ENCODE peak calls at places on chromosome 15, in nine cellular contexts. B is adrenal gland, F is body of pancreas, P is spleen, A is transverse colon, K is IMR-90, X is lower leg skin, I is A549, Z is breast epithelium. L is an unnamed sample.

GRCh38 chr15:72785452-72786243 is 2.1 kb upstream of the ADPGK start:
- DNase-seq in B (no peak), F (no peak), P (no peak), A (peak), K (peak), X (no peak), I (no peak), Z (no peak), L (no peak)

GRCh38 chr15:74314897-74315438 is 52.5 kb downstream of the CYP11A1 start:
- DNase-seq in B (no peak), F (no peak), P (no peak), A (no peak), K (no peak), X (no peak), I (no peak), Z (no peak), L (no peak)

GRCh38 chr15:29449136-29449535 is 179.5 kb upstream of the NSMCE3 start:
- DNase-seq in B (no peak), F (no peak), P (no peak), A (no peak), K (no peak), X (peak), I (no peak), Z (no peak), L (no peak)

GRCh38 chr15:63981596-63982320 is 64.5 kb downstream of the DAPK2 start:
- DNase-seq in B (no peak), F (no peak), P (peak), A (no peak), K (no peak), X (peak), I (no peak), Z (no peak), L (no peak)

GRCh38 chr15:70259030-70259424 is 161.3 kb upstream of the TLE3 start:
- DNase-seq in B (no peak), F (peak), P (peak), A (peak), K (peak), X (no peak), I (no peak), Z (no peak), L (no peak)

GRCh38 chr15:78791357-78791756 is 19.9 kb downstream of the ADAMTS7 start:
- DNase-seq in B (no peak), F (no peak), P (no peak), A (no peak), K (no peak), X (no peak), I (no peak), Z (no peak), L (no peak)

GRCh38 chr15:76823903-76824302 is 81.2 kb downstream of the SCAPER start:
- DNase-seq in B (no peak), F (no peak), P (no peak), A (no peak), K (peak), X (no peak), I (no peak), Z (no peak), L (no peak)

GRCh38 chr15:76566276-76566675 is 229.7 kb downstream of the ISL2 start:
- DNase-seq in B (no peak), F (no peak), P (no peak), A (no peak), K (peak), X (no peak), I (no peak), Z (no peak), L (no peak)

GRCh38 chr15:67290319-67290718 is 35.7 kb downstream of the IQCH start:
- DNase-seq in B (no peak), F (no peak), P (no peak), A (no peak), K (no peak), X (no peak), I (no peak), Z (no peak), L (no peak)

GRCh38 chr15:43977072-43977884 is 150.5 kb downstream of the WDR76 start:
- DNase-seq in B (no peak), F (no peak), P (no peak), A (no peak), K (no peak), X (no peak), I (no peak), Z (no peak), L (no peak)

GRCh38 chr15:64522226-64522823 is 61.9 kb downstream of the ZNF609 start:
- DNase-seq in B (no peak), F (no peak), P (no peak), A (no peak), K (no peak), X (no peak), I (no peak), Z (no peak), L (no peak)

GRCh38 chr15:60454824-60455223 is 24.1 kb downstream of the ICE2 start:
- DNase-seq in B (no peak), F (no peak), P (no peak), A (no peak), K (no peak), X (no peak), I (no peak), Z (no peak), L (no peak)

GRCh38 chr15:58518626-58519025 is 86.8 kb downstream of the LIPC start:
- DNase-seq in B (no peak), F (no peak), P (no peak), A (no peak), K (no peak), X (no peak), I (no peak), Z (no peak), L (no peak)

GRCh38 chr15:37483779-37484178 is 383.4 kb upstream of the MEIS2 start:
- DNase-seq in B (no peak), F (no peak), P (no peak), A (no peak), K (no peak), X (no peak), I (no peak), Z (no peak), L (no peak)

GRCh38 chr15:40323239-40323952 is at the start of gene INAFM2:
- DNase-seq in B (peak), F (peak), P (peak), A (peak), K (peak), X (peak), I (peak), Z (peak), L (peak)
- TF ChIP-seq POLR2A in B (peak), F (peak), P (no peak), A (no peak), K (peak), X (no peak), I (peak), Z (no peak), L (peak)

GRCh38 chr15:36362508-36362907 is 216.9 kb upstream of the CDIN1 start:
- DNase-seq in B (no peak), F (no peak), P (no peak), A (no peak), K (peak), X (no peak), I (no peak), Z (no peak), L (no peak)
- TF ChIP-seq POLR2A in B (no peak), F (no peak), P (no peak), A (no peak), K (no peak), X (no peak), I (no peak), Z (no peak), L (no peak)

DNA sequence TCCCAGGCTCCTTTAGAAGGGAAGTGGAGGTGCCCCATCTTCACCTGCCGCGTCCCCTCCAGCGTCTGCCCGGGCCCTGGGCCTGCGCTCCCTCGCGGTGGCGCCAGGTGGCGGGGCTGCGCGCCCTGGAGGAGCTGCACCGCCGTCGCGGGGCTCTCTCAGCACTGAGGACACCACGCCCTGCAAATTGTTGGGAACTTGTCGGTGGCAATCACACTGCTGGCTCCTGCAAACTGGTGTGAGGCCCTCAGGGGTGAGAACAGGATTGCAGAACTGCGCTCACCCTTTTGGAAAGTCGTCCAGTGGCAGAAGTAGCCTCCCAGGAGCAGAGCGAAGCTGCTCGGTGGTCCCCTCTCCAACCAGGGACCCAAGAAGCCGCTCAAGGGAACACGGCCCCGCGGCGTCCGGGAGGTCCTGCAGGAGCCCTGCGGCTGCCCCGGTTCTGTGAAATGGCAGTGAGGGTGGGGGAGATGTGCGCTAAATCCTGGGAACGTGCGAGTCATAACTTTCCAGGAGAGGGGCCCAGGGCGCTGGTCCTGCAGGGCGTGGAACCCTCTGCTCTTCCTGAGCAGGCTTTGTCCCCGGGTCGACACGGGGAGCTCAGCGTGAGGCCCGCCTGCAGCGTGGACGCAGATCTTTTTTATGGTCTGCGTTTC is 995 bp upstream of the LRRK1 start:
- DNase-seq in B (peak), F (peak), P (peak), A (peak), K (peak), X (peak), I (peak), Z (peak), L (no peak)
- TF ChIP-seq POLR2A in B (no peak), F (peak), P (no peak), A (peak), K (no peak), X (no peak), I (peak), Z (no peak), L (no peak)

GRCh38 chr15:100768501-100768931 is 111.1 kb upstream of the ALDH1A3 start:
- DNase-seq in B (no peak), F (no peak), P (peak), A (no peak), K (no peak), X (peak), I (no peak), Z (no peak), L (no peak)
- TF ChIP-seq POLR2A in B (no peak), F (no peak), P (no peak), A (no peak), K (no peak), X (no peak), I (no peak), Z (no peak), L (no peak)

GRCh38 chr15:75452968-75453702 is 1.6 kb upstream of the SIN3A start:
- DNase-seq in B (peak), F (peak), P (peak), A (peak), K (no peak), X (peak), I (peak), Z (peak), L (peak)

GRCh38 chr15:75456710-75457109 is 5.2 kb upstream of the SIN3A start:
- DNase-seq in B (no peak), F (no peak), P (no peak), A (no peak), K (peak), X (no peak), I (peak), Z (no peak), L (no peak)

GRCh38 chr15:75455982-75456531 is 4.6 kb upstream of the SIN3A start:
- DNase-seq in B (no peak), F (peak), P (no peak), A (peak), K (peak), X (no peak), I (peak), Z (no peak), L (no peak)

GRCh38 chr15:75453703-75454470 is 2.4 kb upstream of the SIN3A start:
- DNase-seq in B (peak), F (peak), P (peak), A (peak), K (peak), X (peak), I (peak), Z (peak), L (peak)

DNA sequence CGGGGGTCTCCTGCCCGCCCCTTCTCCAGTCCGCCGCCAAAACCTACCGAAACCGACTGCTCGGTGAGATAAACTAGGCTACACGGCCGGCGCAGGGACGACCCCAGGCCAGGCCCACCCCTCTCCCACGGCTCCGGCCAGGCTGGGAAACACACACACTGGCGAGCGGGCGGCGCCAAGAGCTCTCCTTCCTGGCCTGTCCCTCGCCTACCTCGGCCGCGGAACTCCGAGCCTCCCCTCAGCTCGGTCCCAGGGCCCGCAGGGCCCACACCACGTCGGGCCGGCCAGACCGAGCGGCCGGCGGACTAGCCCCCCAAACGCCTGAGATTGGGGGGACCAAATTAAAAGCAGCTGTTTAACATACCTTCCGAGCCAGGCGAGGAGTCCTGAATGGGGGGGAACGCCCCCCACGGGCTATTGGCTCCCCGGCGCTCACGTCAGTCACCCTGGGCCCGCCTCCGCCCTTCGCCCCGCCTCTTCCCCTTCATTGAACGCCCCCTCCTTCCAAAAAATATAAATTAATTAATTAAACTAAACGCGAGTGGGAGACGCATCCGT is 4.0 kb upstream of the SIN3A start:
- DNase-seq in B (peak), F (peak), P (peak), A (peak), K (peak), X (peak), I (peak), Z (peak), L (peak)
- TF ChIP-seq POLR2A in B (no peak), F (peak), P (no peak), A (peak), K (no peak), X (no peak), I (no peak), Z (peak), L (peak)

DNA sequence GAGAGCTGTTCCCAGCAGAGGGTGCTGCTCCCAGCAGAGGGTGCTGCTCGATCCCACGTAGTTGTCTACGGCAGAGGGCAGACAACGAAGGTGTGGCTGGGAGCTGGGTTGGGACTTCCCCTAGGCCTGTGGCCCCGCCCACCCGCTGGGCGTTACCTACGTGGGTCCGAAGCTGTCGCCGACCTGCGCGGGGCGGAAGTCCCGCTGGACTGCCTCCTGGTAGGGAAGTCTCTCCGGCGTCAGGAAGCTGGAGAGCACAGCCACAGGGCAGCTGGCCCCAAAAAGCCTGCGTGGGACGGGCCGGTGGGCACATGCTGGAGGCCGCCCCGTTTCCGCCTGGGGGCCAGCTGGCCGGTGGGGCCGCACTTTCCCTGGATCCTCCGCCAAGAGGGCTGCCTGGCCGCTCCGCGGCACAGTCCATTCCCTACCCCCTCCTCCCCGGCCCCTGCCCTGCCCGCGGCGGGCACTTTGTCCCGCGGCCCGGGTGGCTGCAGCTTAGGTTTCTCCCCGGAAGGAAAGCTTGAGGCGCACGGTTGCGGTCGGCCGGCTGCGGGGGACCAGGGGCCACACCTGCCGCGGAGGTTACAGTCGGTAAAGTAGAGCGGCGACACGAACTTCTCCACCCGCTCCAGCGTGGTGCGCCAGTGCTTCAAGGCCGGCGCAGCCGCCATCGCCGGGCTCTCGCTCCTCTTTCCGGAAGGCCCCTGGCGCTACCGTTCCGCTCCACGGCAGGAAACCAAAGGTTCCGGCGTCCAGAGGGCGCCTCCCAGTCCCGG is at the start of gene MAN2C1:
- DNase-seq in B (peak), F (peak), P (peak), A (peak), K (peak), X (peak), I (peak), Z (peak), L (peak)
- TF ChIP-seq POLR2A in B (peak), F (peak), P (peak), A (peak), K (peak), X (peak), I (peak), Z (no peak), L (peak)

DNA sequence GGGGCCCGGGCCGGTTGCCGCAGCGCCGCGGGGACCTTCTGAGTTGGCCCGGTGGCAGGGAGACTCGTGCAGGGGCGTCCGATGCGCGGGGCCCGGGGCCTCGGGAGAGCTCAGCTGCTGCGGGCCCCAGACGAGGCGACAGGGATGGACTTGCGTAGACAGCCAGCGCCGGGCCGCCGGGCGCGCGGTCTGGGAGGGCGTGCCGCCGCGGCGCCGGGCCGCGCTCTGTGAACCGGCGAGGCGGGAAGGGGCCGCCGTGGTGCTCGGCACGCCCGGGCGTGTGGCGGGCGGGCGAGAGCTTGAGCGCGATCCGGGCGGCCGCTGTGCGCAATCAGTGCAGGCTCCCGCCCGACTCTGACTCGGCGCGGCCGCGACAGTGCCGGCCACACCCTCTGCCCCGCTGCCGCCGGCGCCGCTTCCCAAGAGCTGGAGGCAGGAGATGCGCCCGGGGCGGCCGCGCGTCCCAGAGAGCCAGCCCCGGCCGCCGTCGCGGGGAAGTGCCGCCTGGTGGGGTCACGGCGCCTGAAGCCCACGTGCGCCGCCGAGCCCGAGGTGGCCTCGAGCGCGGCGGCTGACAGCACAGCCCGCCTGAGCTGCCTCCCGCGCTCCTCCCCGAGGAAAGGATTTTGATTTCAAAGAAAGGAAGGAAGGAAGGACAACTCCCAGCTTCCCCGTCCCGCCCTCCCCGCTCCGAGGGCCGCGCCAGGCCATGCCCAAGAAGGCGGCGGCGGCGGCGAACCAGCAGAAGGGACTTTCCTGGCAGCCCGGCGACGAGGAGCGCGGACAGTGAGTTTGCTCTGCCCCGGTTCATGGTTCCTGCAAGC is 669 bp downstream of the TLNRD1 start:
- DNase-seq in B (peak), F (peak), P (peak), A (peak), K (peak), X (peak), I (peak), Z (peak), L (no peak)
- TF ChIP-seq POLR2A in B (peak), F (no peak), P (peak), A (peak), K (no peak), X (no peak), I (peak), Z (no peak), L (peak)

DNA sequence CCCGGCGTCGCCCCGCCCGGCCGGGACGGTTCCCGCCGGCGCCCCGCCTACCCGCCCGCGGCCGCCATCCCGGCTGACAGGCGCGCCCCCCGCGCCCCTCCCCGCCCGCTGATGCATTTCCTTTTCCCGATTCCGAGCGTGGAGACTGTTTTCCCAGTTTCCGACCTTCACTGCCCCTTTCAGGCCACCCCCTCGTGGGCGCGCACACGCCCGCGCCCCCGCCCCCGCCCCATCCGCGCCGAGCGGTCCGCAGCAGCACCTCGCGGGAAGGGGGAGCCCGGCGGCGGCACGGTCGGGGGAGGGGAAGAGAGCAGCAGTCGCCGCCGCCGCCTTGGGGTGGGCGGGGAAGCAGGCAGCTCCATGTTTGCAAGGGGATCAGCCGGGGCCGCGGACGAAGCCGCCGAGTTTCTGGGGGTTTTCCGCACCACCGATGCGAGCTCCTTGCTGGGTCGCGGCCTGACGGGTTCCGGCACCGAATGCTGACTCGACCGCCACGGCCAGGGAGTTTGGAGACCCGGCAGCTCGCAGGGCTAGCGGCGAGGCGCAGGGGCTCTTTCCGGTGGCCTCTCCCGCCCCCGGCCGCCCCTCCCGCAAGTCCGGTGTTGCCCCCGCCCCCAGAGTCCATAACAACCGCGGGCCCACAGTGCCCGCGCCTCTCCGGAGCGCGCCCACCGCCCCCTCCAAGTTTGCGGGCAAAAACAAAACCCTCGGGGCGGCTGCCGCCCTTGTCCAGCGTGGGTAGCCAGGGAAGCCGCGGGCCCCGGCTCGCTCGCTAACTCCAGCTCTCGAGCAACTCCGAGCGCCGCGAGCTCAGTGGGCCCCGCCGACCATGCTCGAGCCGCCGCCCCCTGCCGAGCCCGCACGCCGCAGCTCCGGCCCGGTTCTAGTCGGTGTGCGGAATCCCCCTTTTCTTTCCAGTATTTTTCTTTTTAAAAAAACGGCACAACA is 3.3 kb upstream of the SIN3A start:
- DNase-seq in B (peak), F (peak), P (peak), A (peak), K (no peak), X (peak), I (peak), Z (peak), L (peak)
- TF ChIP-seq POLR2A in B (no peak), F (no peak), P (no peak), A (no peak), K (peak), X (no peak), I (peak), Z (no peak), L (no peak)